ENCODE peak calls at places on chromosomes 12 and 14, in five cellular contexts. One of them, this sample, is unnamed.

GRCh38 chr12:71782007-71782406 is 27.3 kb downstream of the RAB21 start:
- DNase-seq in right atrium auricular region: no peak
- DNase-seq in PC-3: no peak
- DNase-seq in tibial artery: no peak
- DNase-seq in Calu3: no peak
- DNase-seq in this sample: no peak

GRCh38 chr12:107635139-107635538 is 50.5 kb upstream of the PWP1 start:
- DNase-seq in right atrium auricular region: no peak
- DNase-seq in PC-3: no peak
- DNase-seq in tibial artery: no peak
- DNase-seq in Calu3: no peak
- DNase-seq in this sample: no peak

GRCh38 chr12:45468751-45469615 is 253.1 kb downstream of the ANO6 start:
- DNase-seq in right atrium auricular region: no peak
- DNase-seq in PC-3: no peak
- DNase-seq in tibial artery: no peak
- DNase-seq in Calu3: no peak
- DNase-seq in this sample: no peak

GRCh38 chr12:111488271-111488670 is 82.5 kb downstream of the SH2B3 start:
- DNase-seq in right atrium auricular region: no peak
- DNase-seq in PC-3: no peak
- DNase-seq in tibial artery: peak; percentile 54
- DNase-seq in Calu3: no peak
- DNase-seq in this sample: no peak

GRCh38 chr12:105601158-105601557 is 270.7 kb downstream of the C12orf75 start:
- DNase-seq in right atrium auricular region: no peak
- DNase-seq in PC-3: no peak
- DNase-seq in tibial artery: no peak
- DNase-seq in Calu3: no peak
- DNase-seq in this sample: no peak

GRCh38 chr14:103121846-103122577 is 1.2 kb upstream of the TNFAIP2 start:
- DNase-seq in right atrium auricular region: peak; percentile 95
- DNase-seq in PC-3: peak; percentile 65
- DNase-seq in tibial artery: peak; percentile 85
- DNase-seq in Calu3: peak; percentile 92
- DNase-seq in this sample: peak; percentile 92

GRCh38 chr14:60197629-60198318 is 32.6 kb upstream of the DHRS7 start:
- DNase-seq in right atrium auricular region: no peak
- DNase-seq in PC-3: peak; percentile 96
- DNase-seq in tibial artery: no peak
- DNase-seq in Calu3: no peak
- DNase-seq in this sample: no peak

GRCh38 chr14:69101331-69101826 is 51.5 kb downstream of the DCAF5 start:
- DNase-seq in right atrium auricular region: no peak
- DNase-seq in PC-3: peak; percentile 81
- DNase-seq in tibial artery: no peak
- DNase-seq in Calu3: peak; percentile 48
- DNase-seq in this sample: no peak

GRCh38 chr14:98175436-98175835 is 1096.6 kb downstream of the BCL11B start:
- DNase-seq in right atrium auricular region: no peak
- DNase-seq in PC-3: no peak
- DNase-seq in tibial artery: no peak
- DNase-seq in Calu3: no peak
- DNase-seq in this sample: no peak

GRCh38 chr14:89616425-89617141 is 199.6 kb upstream of the FOXN3 start:
- DNase-seq in right atrium auricular region: no peak
- DNase-seq in PC-3: no peak
- DNase-seq in tibial artery: no peak
- DNase-seq in Calu3: no peak
- DNase-seq in this sample: no peak

GRCh38 chr12:78189656-78190055 is 359.0 kb downstream of the NAV3 start:
- DNase-seq in right atrium auricular region: no peak
- DNase-seq in PC-3: no peak
- DNase-seq in tibial artery: no peak
- DNase-seq in Calu3: no peak
- DNase-seq in this sample: no peak

GRCh38 chr12:63882844-63883243 is 38.3 kb downstream of the SRGAP1 start:
- DNase-seq in right atrium auricular region: no peak
- DNase-seq in PC-3: no peak
- DNase-seq in tibial artery: no peak
- DNase-seq in Calu3: no peak
- DNase-seq in this sample: no peak

GRCh38 chr14:59359451-59360124 is 105.6 kb downstream of the GPR135 start:
- DNase-seq in right atrium auricular region: no peak
- DNase-seq in PC-3: peak; percentile 76
- DNase-seq in tibial artery: no peak
- DNase-seq in Calu3: no peak
- DNase-seq in this sample: no peak

GRCh38 chr14:61695695-61696527 is 598 bp downstream of the HIF1A start:
- DNase-seq in right atrium auricular region: peak; percentile 74
- DNase-seq in PC-3: peak; percentile 57
- DNase-seq in tibial artery: peak; percentile 69
- DNase-seq in Calu3: peak; percentile 56
- DNase-seq in this sample: peak; percentile 32

GRCh38 chr12:57208946-57209282 is 7.7 kb upstream of the NXPH4 start:
- DNase-seq in right atrium auricular region: peak; percentile 71
- DNase-seq in PC-3: no peak
- DNase-seq in tibial artery: peak; percentile 33
- DNase-seq in Calu3: no peak
- DNase-seq in this sample: no peak

GRCh38 chr12:117190210-117190781 is at the start of gene FBXO21:
- DNase-seq in right atrium auricular region: peak; percentile 89
- DNase-seq in PC-3: peak; percentile 93
- DNase-seq in tibial artery: peak; percentile 91
- DNase-seq in Calu3: peak; percentile 97
- DNase-seq in this sample: peak; percentile 71

GRCh38 chr12:96045566-96045965 is 10.2 kb upstream of the LTA4H start:
- DNase-seq in right atrium auricular region: no peak
- DNase-seq in PC-3: no peak
- DNase-seq in tibial artery: no peak
- DNase-seq in Calu3: no peak
- DNase-seq in this sample: no peak

GRCh38 chr14:53916239-53916638 is 40.4 kb downstream of the BMP4 start:
- DNase-seq in right atrium auricular region: no peak
- DNase-seq in PC-3: no peak
- DNase-seq in tibial artery: no peak
- DNase-seq in Calu3: no peak
- DNase-seq in this sample: no peak

GRCh38 chr12:88982694-88983093 is 369.6 kb downstream of the DUSP6 start:
- DNase-seq in right atrium auricular region: no peak
- DNase-seq in PC-3: no peak
- DNase-seq in tibial artery: no peak
- DNase-seq in Calu3: no peak
- DNase-seq in this sample: no peak

GRCh38 chr14:30874999-30875787 is 834 bp downstream of the COCH start:
- DNase-seq in right atrium auricular region: no peak
- DNase-seq in PC-3: no peak
- DNase-seq in tibial artery: no peak
- DNase-seq in Calu3: peak; percentile 18
- DNase-seq in this sample: no peak

GRCh38 chr12:121649819-121650353 is 19.6 kb downstream of the MORN3 start:
- DNase-seq in right atrium auricular region: no peak
- DNase-seq in PC-3: no peak
- DNase-seq in tibial artery: no peak
- DNase-seq in Calu3: no peak
- DNase-seq in this sample: no peak

GRCh38 chr12:52022841-52023181 is 16.1 kb downstream of the TAMALIN start:
- DNase-seq in right atrium auricular region: no peak
- DNase-seq in PC-3: peak; percentile 42
- DNase-seq in tibial artery: no peak
- DNase-seq in Calu3: peak; percentile 26
- DNase-seq in this sample: no peak

DNA sequence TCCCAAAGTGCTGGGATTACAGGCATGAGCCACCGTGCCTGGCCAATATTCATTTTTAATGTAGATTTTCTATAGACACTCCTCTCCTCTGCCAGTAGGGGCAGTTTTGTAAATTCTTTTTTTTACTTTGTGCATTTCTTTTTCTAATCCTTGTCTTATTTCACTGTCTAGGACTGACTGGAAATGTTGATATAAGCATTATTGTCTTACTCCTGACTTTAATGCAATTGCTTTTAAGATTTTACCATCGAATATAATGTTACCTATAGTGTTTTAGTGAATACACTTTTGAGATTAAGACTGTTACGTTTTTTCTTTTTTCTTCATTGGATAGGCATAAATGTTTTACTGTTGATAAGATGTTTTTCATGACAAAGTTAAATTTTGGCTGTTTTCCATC is 35.4 kb upstream of the EMP1 start:
- DNase-seq in right atrium auricular region: no peak
- DNase-seq in PC-3: no peak
- DNase-seq in tibial artery: no peak
- DNase-seq in Calu3: no peak
- DNase-seq in this sample: no peak
- TF ChIP-seq CTCF in right atrium auricular region: no peak
- TF ChIP-seq CTCF in PC-3: peak; percentile 51
- TF ChIP-seq CTCF in tibial artery: no peak
- TF ChIP-seq CTCF in Calu3: peak; percentile 36
- TF ChIP-seq CTCF in this sample: no peak

DNA sequence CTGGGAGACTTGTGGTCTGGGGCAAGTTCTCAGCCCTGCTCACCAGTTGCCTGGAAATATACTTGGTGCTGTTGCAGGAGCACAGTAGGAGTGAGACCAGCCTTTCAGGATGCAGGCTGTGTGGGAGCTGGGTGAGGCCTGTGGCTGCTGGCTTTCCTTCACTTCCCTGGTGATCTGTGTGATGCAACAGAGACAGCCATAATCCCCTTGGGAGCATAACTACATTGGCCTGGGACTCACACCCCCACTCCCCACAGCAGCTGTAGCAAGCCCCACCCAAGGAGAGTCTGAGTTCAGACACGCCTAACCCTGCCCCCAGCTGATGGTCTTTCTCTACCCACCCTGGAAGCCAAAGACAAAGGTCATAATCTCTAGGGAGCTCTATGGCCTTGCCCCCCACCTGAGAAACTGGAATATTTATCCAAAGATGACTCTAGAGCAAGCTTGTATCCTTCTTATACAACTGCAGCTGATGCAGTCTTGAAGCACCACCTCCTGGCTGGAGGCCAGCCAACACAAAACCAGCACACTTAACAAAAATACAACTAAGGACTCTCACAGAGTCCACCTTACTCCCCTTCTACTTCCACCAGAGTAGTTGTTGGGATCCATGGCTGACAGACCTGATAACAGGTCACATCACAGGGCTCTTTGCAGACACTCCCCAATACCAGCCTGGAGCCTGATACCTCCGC is 190.4 kb upstream of the CPNE8 start:
- DNase-seq in right atrium auricular region: no peak
- DNase-seq in PC-3: no peak
- DNase-seq in tibial artery: no peak
- DNase-seq in Calu3: no peak
- DNase-seq in this sample: no peak
- TF ChIP-seq CTCF in right atrium auricular region: no peak
- TF ChIP-seq CTCF in PC-3: no peak
- TF ChIP-seq CTCF in tibial artery: no peak
- TF ChIP-seq CTCF in Calu3: no peak
- TF ChIP-seq CTCF in this sample: no peak

GRCh38 chr14:73775339-73776193 is 61.4 kb upstream of the PNMA1 start:
- DNase-seq in right atrium auricular region: no peak
- DNase-seq in PC-3: no peak
- DNase-seq in tibial artery: no peak
- DNase-seq in Calu3: no peak
- DNase-seq in this sample: no peak

GRCh38 chr14:73774671-73775070 is 60.5 kb upstream of the PNMA1 start:
- DNase-seq in right atrium auricular region: no peak
- DNase-seq in PC-3: no peak
- DNase-seq in tibial artery: no peak
- DNase-seq in Calu3: no peak
- DNase-seq in this sample: no peak

GRCh38 chr14:73777420-73777819 is 63.2 kb upstream of the PNMA1 start:
- DNase-seq in right atrium auricular region: no peak
- DNase-seq in PC-3: no peak
- DNase-seq in tibial artery: no peak
- DNase-seq in Calu3: no peak
- DNase-seq in this sample: no peak

GRCh38 chr14:73774244-73774575 is 60.0 kb upstream of the PNMA1 start:
- DNase-seq in right atrium auricular region: no peak
- DNase-seq in PC-3: no peak
- DNase-seq in tibial artery: no peak
- DNase-seq in Calu3: no peak
- DNase-seq in this sample: no peak

GRCh38 chr14:73776194-73776537 is 62.0 kb upstream of the PNMA1 start:
- DNase-seq in right atrium auricular region: no peak
- DNase-seq in PC-3: no peak
- DNase-seq in tibial artery: no peak
- DNase-seq in Calu3: no peak
- DNase-seq in this sample: no peak
- TF ChIP-seq CTCF in right atrium auricular region: no peak
- TF ChIP-seq CTCF in PC-3: no peak
- TF ChIP-seq CTCF in tibial artery: no peak
- TF ChIP-seq CTCF in Calu3: no peak
- TF ChIP-seq CTCF in this sample: no peak

GRCh38 chr14:77009014-77009413 is 19.5 kb downstream of the IRF2BPL start:
- DNase-seq in right atrium auricular region: no peak
- DNase-seq in PC-3: peak; percentile 64
- DNase-seq in tibial artery: no peak
- DNase-seq in Calu3: no peak
- DNase-seq in this sample: no peak
- TF ChIP-seq CTCF in right atrium auricular region: no peak
- TF ChIP-seq CTCF in PC-3: no peak
- TF ChIP-seq CTCF in tibial artery: no peak
- TF ChIP-seq CTCF in Calu3: no peak
- TF ChIP-seq CTCF in this sample: no peak

DNA sequence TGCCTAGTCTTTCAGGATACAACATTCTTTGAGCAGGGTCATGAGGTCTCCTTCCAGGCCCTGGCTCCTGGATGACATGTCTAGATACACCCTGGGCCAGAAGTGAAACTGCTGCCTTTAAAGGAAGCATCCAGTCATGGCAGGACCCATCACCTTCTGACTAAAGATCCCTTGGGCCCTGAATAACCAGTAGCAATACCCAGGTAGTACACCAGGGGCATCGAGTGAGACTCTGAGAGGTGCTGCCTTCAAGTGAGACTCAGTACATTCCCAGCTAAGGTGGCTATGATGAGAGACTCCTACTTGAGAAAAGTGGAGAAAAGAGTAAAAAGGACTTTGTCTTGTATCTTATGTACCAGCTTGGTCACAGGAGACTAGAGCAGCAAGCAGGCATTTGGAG is 23.5 kb downstream of the OR6C68 start:
- DNase-seq in right atrium auricular region: no peak
- DNase-seq in PC-3: peak; percentile 2
- DNase-seq in tibial artery: no peak
- DNase-seq in Calu3: no peak
- DNase-seq in this sample: no peak
- TF ChIP-seq CTCF in right atrium auricular region: no peak
- TF ChIP-seq CTCF in PC-3: no peak
- TF ChIP-seq CTCF in tibial artery: no peak
- TF ChIP-seq CTCF in Calu3: no peak
- TF ChIP-seq CTCF in this sample: no peak